ENCODE peak calls at places on chromosome 10, in four cellular contexts. F is neuronal stem cell, P is mesenchymal stem cell, N is H1. L is an unnamed sample. For H3K36me3, the result is how much of the 10 kb centered on the place peaks cover.

GRCh38 chr10:86594535-86594934 is 59.8 kb upstream of the OPN4 start:
- DNase-seq in F (no peak), P (peak), N (no peak), L (no peak)

GRCh38 chr10:91385686-91386085 is 24.5 kb upstream of the HECTD2 start:
- DNase-seq in F (no peak), P (no peak), N (no peak), L (no peak)

GRCh38 chr10:114694735-114695134 is 36.7 kb upstream of the ABLIM1 start:
- DNase-seq in F (peak), P (peak), N (no peak), L (peak)

GRCh38 chr10:121914661-121915060 is 13.2 kb downstream of the ATE1 start:
- DNase-seq in F (no peak), P (no peak), N (no peak), L (no peak)

GRCh38 chr10:52740913-52741675 is 31.5 kb downstream of the MBL2 start:
- DNase-seq in F (peak), P (peak), N (peak), L (peak)

GRCh38 chr10:62266611-62267010 is 2.0 kb downstream of the RTKN2 start:
- DNase-seq in F (no peak), P (no peak), N (no peak), L (no peak)

GRCh38 chr10:126268104-126268900 is 120.0 kb downstream of the ADAM12 start:
- DNase-seq in F (no peak), P (peak), N (no peak), L (no peak)

GRCh38 chr10:22252801-22253577 is 35.2 kb upstream of the EBLN1 start:
- DNase-seq in F (peak), P (peak), N (no peak), L (no peak)

GRCh38 chr10:22427101-22427500 is 81.8 kb downstream of the SPAG6 start:
- DNase-seq in F (no peak), P (peak), N (no peak), L (no peak)

GRCh38 chr10:62278461-62278910 is 9.8 kb upstream of the RTKN2 start:
- DNase-seq in F (no peak), P (no peak), N (no peak), L (no peak)

GRCh38 chr10:78269061-78269460 is 235.4 kb downstream of the RPS24 start:
- DNase-seq in F (no peak), P (no peak), N (no peak), L (no peak)

GRCh38 chr10:28592953-28593352 is 60.0 kb downstream of the WAC start:
- DNase-seq in F (no peak), P (peak), N (no peak), L (peak)

GRCh38 chr10:43211030-43211429 is 55.8 kb downstream of the RASGEF1A start:
- DNase-seq in F (no peak), P (no peak), N (no peak), L (no peak)

GRCh38 chr10:77405771-77406241 is 231.8 kb downstream of the KCNMA1 start:
- DNase-seq in F (peak), P (peak), N (peak), L (peak)

GRCh38 chr10:69696073-69696731 is 66.2 kb downstream of the FAM241B start:
- DNase-seq in F (peak), P (peak), N (peak), L (peak)

GRCh38 chr10:109975251-109975650 is 32.5 kb upstream of the ADD3 start:
- DNase-seq in F (no peak), P (no peak), N (no peak), L (no peak)

GRCh38 chr10:107966817-107967216 is 802.3 kb upstream of the SORCS1 start:
- DNase-seq in F (no peak), P (no peak), N (no peak), L (no peak)

GRCh38 chr10:36057180-36057579 is 415.1 kb upstream of the FZD8 start:
- DNase-seq in F (no peak), P (no peak), N (no peak), L (no peak)

GRCh38 chr10:79293841-79294705 is 53.2 kb upstream of the PPIF start:
- DNase-seq in F (no peak), P (peak), N (no peak), L (peak)

GRCh38 chr10:121266370-121266769 is 331.9 kb downstream of the FGFR2 start:
- DNase-seq in F (no peak), P (no peak), N (no peak), L (no peak)

GRCh38 chr10:111281516-111281915 is 204.7 kb downstream of the ADRA2A start:
- DNase-seq in F (peak), P (peak), N (no peak), L (peak)

GRCh38 chr10:114573330-114574045 is 84.6 kb downstream of the ABLIM1 start:
- DNase-seq in F (no peak), P (no peak), N (no peak), L (no peak)

GRCh38 chr10:32155075-32155516 is 98.9 kb upstream of the KIF5B start:
- DNase-seq in F (no peak), P (peak), N (no peak), L (peak)

GRCh38 chr10:130430291-130430690 is 294.1 kb downstream of the GLRX3 start:
- DNase-seq in F (no peak), P (no peak), N (no peak), L (no peak)

GRCh38 chr10:48579251-48579960 is 25.5 kb downstream of the ARHGAP22 start:
- DNase-seq in F (no peak), P (peak), N (no peak), L (no peak)

GRCh38 chr10:79074732-79075131 is 6.0 kb downstream of the ZMIZ1 start:
- DNase-seq in F (no peak), P (no peak), N (no peak), L (no peak)

GRCh38 chr10:103812004-103812403 is 43.4 kb downstream of the SH3PXD2A start:
- DNase-seq in F (no peak), P (no peak), N (no peak), L (no peak)

GRCh38 chr10:44235363-44235762 is 149.5 kb downstream of the CXCL12 start:
- DNase-seq in F (no peak), P (no peak), N (no peak), L (no peak)

GRCh38 chr10:43294241-43294658 is 27.4 kb upstream of the RASGEF1A start:
- DNase-seq in F (no peak), P (no peak), N (no peak), L (no peak)

GRCh38 chr10:92567952-92568600 is 5.8 kb downstream of the IDE start:
- DNase-seq in F (no peak), P (peak), N (no peak), L (peak)

GRCh38 chr10:125128397-125129075 is 31.8 kb downstream of the CTBP2 start:
- DNase-seq in F (no peak), P (no peak), N (no peak), L (no peak)
- H3K36me3 ChIP-seq in F (under half), P (half or more), N (under half), L (under half)

GRCh38 chr10:71214641-71215160 is 2.3 kb downstream of the UNC5B start:
- DNase-seq in F (no peak), P (no peak), N (no peak), L (no peak)

GRCh38 chr10:71212249-71213126 is at the start of gene UNC5B:
- DNase-seq in F (peak), P (peak), N (peak), L (peak)

GRCh38 chr10:71211759-71212248 is 566 bp upstream of the UNC5B start:
- DNase-seq in F (no peak), P (no peak), N (no peak), L (no peak)

GRCh38 chr10:71213127-71213616 is 802 bp downstream of the UNC5B start:
- DNase-seq in F (peak), P (peak), N (no peak), L (peak)

DNA sequence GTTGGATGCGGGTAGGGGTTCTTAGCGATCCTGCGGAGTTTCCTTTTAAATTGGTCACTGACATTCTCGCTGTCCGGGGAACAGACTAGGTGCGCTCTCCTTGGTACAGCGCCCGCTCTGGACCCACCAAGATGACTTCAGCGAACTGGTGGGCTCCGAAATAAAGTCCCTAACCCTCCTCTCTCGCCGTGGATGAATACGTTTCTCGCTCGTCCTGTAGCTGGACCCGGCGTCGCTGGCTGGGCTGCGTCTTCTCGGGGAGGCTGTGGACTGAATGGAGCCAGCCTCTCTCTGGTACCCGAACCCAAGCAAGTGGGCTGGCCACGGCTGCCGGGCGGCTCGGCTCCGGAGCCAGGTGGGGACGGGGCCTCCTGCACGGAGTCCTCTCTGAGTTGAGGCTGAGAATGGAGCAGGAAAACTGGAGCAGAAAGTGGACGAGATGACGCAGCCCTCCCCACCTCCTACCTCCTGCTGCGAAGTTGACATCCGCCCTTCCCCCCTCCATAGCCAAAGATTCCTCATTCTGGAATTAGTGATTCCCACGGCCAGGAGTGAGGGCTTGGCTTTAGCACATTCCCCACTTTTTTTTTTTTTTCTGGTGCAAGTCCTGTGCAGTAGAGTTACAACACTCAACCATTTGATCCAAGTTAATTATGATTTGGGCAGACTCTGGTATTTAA is 1.5 kb downstream of the UNC5B start:
- DNase-seq in F (no peak), P (peak), N (no peak), L (no peak)
- H3K23ac ChIP-seq in F (peak), P (peak), N (no peak), L (peak)

DNA sequence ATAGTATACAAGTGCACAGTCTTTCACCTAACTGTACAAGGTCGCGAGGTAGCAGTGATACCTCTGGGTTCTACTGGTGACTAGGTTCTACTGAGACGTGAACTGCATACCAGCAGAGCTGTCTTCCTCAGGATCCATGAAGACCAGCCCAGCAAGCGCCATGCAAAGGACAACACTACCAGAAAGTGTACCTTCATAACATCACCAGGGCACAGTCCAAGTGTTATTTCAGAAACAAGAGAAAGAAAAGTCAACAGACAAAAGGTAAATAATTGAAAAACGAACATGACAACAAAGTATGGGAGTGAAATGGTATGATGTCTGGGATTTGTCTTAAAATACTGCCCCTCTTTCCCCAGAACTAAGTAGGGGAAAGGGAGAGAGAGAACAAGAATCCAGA is 141.1 kb upstream of the ASAH2 start:
- DNase-seq in F (no peak), P (no peak), N (no peak), L (no peak)
- H2BK12ac ChIP-seq in F (no peak), P (no peak), N (no peak), L (no peak)

GRCh38 chr10:46020344-46020656 is 10.1 kb downstream of the NCOA4 start:
- DNase-seq in F (no peak), P (no peak), N (no peak), L (no peak)
- H3K36me3 ChIP-seq in F (under half), P (under half), N (under half), L (under half)

DNA sequence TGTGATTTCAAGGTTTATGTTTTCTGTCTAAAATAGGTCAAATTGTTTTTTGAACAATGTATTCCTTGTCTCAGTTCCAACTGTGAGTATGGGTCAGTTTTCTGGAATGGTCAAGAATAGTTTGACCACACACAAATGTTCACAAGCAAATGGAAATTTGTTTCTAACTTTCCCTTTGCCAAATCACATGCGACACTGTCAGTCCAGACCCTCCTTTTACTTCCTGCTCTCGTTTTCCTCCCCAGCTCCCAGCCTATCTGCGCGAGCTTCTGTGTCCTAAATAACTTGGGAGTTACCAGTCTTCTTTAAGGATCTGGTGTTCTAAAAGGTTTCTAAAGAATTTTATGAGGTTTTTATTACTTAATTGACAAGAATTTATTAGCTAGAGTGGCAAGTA is 266.0 kb upstream of the KLF6 start:
- DNase-seq in F (no peak), P (peak), N (no peak), L (peak)
- H3K23ac ChIP-seq in F (no peak), P (no peak), N (no peak), L (no peak)

DNA sequence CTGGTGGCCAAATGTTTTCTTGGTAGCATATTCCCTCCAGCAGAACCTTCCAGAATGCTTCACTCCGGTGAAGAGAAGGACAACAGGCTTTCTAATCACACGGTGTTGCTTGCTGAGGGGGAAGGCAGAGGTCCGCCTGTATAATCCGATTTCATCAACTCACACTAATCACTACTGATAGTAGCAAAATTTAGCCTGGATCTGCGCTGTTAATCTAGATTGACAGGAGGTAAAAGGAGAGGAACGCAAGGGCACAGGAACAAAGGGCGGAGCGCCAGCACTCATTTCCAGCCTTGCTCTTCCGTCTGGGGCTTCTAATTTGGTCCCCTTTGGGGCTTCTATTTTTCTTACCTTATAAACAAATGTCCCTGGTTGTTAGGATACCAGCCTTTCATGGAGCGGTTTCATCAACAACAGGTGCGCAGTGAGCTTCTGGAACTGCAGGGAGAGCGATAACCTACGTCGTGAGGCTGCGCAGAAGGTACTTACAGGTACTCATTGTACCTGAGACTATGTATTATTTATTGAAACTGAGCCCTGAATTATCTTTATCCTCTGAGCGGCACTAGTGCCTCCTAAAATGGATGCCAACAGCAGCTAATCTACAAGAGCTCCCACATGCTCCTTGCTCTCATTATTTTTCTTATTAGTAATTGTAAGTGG is 150.6 kb downstream of the CACNB2 start:
- DNase-seq in F (peak), P (no peak), N (no peak), L (no peak)
- H2BK12ac ChIP-seq in F (no peak), P (no peak), N (no peak), L (no peak)

GRCh38 chr10:106011189-106011744 is 1153.2 kb downstream of the SORCS1 start:
- DNase-seq in F (no peak), P (no peak), N (no peak), L (no peak)
- H3K36me3 ChIP-seq in F (under half), P (under half), N (under half), L (under half)

DNA sequence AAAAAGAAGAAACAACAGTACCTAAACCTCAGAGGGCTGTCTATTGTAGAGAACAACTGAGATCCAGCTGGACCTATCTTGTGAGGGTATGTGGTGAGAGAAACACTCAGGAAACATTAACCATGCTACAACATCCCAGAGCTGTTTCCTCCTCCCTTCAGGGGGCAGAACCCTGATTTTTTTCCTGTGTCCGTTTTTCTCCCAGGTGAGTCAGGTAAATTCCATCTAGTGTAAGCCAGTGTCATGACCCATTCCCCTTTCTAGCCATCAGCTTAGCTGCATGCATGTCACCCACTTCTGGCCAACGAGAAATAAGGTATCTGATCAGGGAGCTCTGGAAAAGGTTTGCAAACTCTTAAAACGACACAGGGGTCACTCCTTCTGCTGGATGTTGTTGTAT is 103.8 kb downstream of the DNMBP start:
- DNase-seq in F (no peak), P (no peak), N (no peak), L (no peak)
- H3K23ac ChIP-seq in F (no peak), P (no peak), N (no peak), L (no peak)

GRCh38 chr10:59905735-59906416 is 480 bp downstream of the CCDC6 start:
- DNase-seq in F (no peak), P (peak), N (no peak), L (no peak)

GRCh38 chr10:59907537-59907917 is 1.2 kb upstream of the CCDC6 start:
- DNase-seq in F (no peak), P (peak), N (no peak), L (no peak)

GRCh38 chr10:59905066-59905734 is 1.2 kb downstream of the CCDC6 start:
- DNase-seq in F (no peak), P (peak), N (no peak), L (no peak)

GRCh38 chr10:59907918-59908807 is 1.8 kb upstream of the CCDC6 start:
- DNase-seq in F (peak), P (peak), N (peak), L (peak)

DNA sequence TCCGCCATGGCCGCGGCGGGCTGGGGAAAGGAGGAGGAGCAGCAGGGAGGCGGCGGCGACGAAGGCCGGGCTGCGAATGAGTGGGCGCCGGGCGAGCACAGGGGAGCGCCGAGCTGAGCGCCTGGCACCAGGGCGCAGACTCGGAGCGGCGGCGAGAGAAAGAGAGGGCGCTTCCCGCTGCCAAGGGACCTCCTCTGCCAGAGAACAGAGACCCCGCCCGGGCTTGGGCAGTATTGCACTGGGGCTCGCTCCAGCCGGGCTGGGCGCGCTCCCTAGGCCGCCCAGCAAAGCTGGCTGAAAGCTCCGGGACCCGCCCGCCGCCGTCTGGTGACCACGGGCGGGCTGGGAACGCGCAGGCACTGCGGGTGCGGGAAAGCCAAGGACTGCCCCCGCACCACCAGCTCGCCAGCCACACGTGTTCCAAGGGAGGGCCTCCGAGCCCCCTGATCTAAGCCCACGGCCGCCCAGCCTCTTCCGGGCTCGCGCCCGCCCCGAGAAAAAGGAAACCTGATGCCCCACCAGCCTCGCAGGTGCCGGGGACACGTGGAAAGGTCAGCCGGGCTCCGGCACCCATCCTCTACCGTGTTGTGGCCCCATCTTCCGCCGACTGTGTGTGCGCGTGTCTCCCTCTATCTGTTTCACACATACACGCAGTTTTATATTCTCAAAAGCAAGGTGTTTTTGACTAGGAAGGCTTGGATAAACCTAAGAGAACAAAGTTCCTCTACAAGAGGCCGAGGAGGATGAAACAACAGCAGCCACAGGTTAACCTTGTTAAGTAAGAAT is at the start of gene CCDC6:
- DNase-seq in F (peak), P (peak), N (peak), L (peak)
- H2BK12ac ChIP-seq in F (no peak), P (no peak), N (peak), L (peak)

GRCh38 chr10:73807471-73807870 is 3.9 kb downstream of the NDST2 start:
- DNase-seq in F (no peak), P (no peak), N (no peak), L (no peak)
- H3K36me3 ChIP-seq in F (under half), P (half or more), N (under half), L (under half)